ENCODE peak calls at places on chromosomes 12 and 14, in four cellular contexts. A, Y, H and K are unnamed samples.

GRCh38 chr12:45049912-45050318 is 984 bp downstream of the DBX2 start:
- DNase-seq in H (peak; percentile 31), Y (no peak), A (no peak), K (peak; percentile 0)

GRCh38 chr12:59734371-59734770 is 138.5 kb downstream of the SLC16A7 start:
- DNase-seq in A (no peak), H (no peak), Y (no peak), K (no peak)

GRCh38 chr12:22459872-22460490 is 84.4 kb downstream of the C2CD5 start:
- DNase-seq in A (peak; percentile 14), H (peak; percentile 79), Y (peak; percentile 54), K (peak; percentile 78)

GRCh38 chr12:125202421-125202820 is 137.2 kb downstream of the AACS start:
- DNase-seq in A (no peak), Y (no peak), H (no peak), K (no peak)

GRCh38 chr12:26940820-26941219 is 2.5 kb downstream of the FGFR1OP2 start:
- DNase-seq in H (no peak), A (no peak), Y (peak; percentile 15), K (peak; percentile 73)

GRCh38 chr14:57071639-57072038 is 197.1 kb downstream of the EXOC5 start:
- DNase-seq in H (peak; percentile 14), A (no peak), Y (no peak), K (no peak)

GRCh38 chr14:104118006-104118844 is 20.2 kb upstream of the KIF26A start:
- DNase-seq in H (no peak), A (peak; percentile 22), Y (no peak), K (no peak)

GRCh38 chr12:115255257-115255656 is 571.3 kb upstream of the TBX3 start:
- DNase-seq in Y (no peak), H (no peak), A (peak; percentile 51), K (no peak)

GRCh38 chr12:30138483-30138882 is 354.7 kb upstream of the TMTC1 start:
- DNase-seq in A (no peak), H (peak; percentile 71), Y (no peak), K (no peak)

GRCh38 chr12:65622056-65622455 is 202.2 kb upstream of the HMGA2 start:
- DNase-seq in Y (no peak), A (no peak), H (no peak), K (no peak)

GRCh38 chr12:43571885-43572284 is 19.9 kb upstream of the ADAMTS20 start:
- DNase-seq in H (no peak), A (no peak), Y (no peak), K (no peak)

GRCh38 chr12:52358575-52359350 is 8.5 kb downstream of the KRT85 start:
- DNase-seq in H (no peak), A (no peak), Y (no peak), K (no peak)

GRCh38 chr12:1913377-1914115 is 4.9 kb downstream of the CACNA2D4 start:
- DNase-seq in Y (no peak), H (no peak), A (peak; percentile 42), K (no peak)

GRCh38 chr14:61512026-61512425 is 183.3 kb upstream of the HIF1A start:
- DNase-seq in H (no peak), Y (no peak), A (no peak), K (peak; percentile 63)

GRCh38 chr12:117507547-117507946 is 146.1 kb upstream of the NOS1 start:
- DNase-seq in A (no peak), Y (no peak), H (no peak), K (no peak)

GRCh38 chr12:12350868-12351463 is 924 bp upstream of the MANSC1 start:
- DNase-seq in A (no peak), H (peak; percentile 64), Y (peak; percentile 26), K (no peak)

DNA sequence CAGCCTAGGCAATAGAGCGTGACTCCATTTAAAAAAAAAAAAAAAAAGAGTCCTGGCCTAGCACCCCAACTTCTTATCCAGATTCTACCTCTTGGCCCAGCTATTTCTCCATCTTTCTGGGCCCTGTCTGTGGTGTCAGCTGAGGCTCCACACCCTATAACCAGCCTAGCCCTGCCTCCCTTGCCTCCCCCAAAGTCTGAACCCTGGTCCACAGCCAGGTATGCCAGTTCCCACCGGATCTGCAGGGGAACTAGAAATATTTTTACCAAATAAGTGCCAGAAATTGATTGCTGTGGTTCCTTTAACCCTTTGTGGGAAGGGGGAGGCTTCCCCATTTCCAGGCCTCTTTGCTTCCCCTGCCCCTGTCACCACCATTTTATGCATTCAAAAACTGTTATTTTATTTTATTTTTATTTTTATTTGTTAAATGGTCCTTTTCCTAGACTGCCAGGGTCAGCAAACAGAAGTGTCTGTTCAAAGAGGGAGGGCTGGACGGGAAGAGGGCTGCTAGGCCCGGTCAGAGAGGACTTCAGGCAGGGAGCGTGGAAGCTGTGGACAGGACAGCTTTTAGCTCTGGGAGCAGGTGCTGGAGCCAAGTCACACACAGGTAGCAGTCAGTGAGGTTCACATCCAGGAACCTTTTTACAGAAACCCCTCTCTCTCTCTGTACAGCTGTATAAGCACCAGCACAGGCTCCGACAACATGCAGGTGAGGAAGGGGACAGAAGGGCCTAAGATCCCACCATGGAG is 23.2 kb downstream of the TTC9 start:
- DNase-seq in Y (no peak), A (no peak), H (no peak), K (no peak)
- H2AFZ ChIP-seq in Y (no peak overlapping the region), A (no peak overlapping the region), H (no peak overlapping the region), K (no peak overlapping the region)

DNA sequence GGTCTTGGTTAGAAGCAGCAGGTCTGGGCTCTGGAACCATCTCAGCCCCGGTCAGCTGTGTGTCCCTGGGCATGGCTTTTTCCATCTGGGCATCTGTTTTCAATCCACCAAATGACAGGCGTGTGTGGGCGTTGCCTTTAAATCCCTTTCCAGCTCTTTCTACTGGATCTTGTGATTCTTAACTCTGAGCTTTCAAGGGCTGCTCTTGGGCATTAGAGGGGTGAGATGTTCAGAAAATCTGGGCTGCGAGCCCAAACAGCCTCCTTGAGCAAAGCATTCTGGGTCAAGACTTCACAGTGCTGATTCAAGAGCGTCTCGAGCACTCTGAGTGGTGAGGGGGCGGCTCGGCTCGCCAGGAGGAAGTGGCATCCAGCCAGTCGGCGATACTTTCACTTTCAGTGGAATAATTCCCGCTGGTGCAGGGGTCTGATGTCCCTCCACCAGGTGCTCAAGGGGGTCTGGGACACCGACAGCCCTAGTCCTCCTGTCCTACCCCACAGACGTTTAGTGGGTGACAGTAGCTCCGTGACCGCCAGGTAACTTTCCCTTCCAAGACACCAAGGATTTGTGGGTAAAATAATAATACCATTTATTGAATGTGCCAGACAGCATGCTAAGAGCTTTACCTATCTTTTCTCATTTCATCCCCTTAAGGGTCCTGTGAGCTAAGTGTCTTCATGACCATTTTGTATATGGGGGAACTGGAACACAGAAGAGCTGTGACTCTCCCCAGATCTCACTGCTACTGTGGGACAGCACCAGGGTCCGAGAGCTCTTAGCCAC is 114.0 kb downstream of the PLXNC1 start:
- DNase-seq in H (no peak), Y (peak; percentile 96), A (peak; percentile 79), K (peak; percentile 99)
- H2AFZ ChIP-seq in H (no peak overlapping the region), Y (peak overlapping the region; percentile 93), A (peak overlapping the region; percentile 81), K (peak overlapping the region; percentile 84)

DNA sequence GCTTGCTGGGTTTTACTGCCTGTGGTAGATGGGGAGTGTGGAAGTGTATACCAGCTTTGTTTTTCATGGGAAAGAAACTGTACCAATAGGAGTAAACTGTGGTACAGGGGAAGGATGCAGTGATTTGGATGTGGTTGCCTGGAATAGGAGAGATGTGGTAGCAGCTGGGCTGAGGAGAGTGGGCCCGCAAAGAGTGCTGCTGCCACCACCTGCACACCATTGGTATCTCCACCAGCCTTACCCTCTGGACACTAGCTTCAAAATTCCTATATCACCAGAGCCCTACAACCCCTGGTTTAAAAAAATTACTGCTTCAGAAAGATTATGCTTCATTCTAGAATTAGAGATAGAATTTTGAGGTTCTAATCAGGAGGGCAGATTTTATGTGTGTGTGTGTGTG is 53.6 kb downstream of the AKAP6 start:
- DNase-seq in H (peak; percentile 64), Y (no peak), A (peak; percentile 34), K (peak; percentile 53)
- H2AFZ ChIP-seq in H (no peak overlapping the region), Y (no peak overlapping the region), A (peak overlapping the region; percentile 11), K (no peak overlapping the region)

GRCh38 chr12:116318738-116319050 is 41.2 kb upstream of the MED13L start:
- DNase-seq in H (no peak), Y (no peak), A (no peak), K (no peak)
- H2AFZ ChIP-seq in H (no peak overlapping the region), Y (peak overlapping the region; percentile 39), A (peak overlapping the region; percentile 14), K (peak overlapping the region; percentile 47)

GRCh38 chr12:67430708-67431335 is 161.7 kb downstream of the CAND1 start:
- DNase-seq in Y (no peak), H (no peak), A (no peak), K (peak; percentile 41)
- H2AFZ ChIP-seq in Y (no peak overlapping the region), H (no peak overlapping the region), A (no peak overlapping the region), K (peak overlapping the region; percentile 14)

DNA sequence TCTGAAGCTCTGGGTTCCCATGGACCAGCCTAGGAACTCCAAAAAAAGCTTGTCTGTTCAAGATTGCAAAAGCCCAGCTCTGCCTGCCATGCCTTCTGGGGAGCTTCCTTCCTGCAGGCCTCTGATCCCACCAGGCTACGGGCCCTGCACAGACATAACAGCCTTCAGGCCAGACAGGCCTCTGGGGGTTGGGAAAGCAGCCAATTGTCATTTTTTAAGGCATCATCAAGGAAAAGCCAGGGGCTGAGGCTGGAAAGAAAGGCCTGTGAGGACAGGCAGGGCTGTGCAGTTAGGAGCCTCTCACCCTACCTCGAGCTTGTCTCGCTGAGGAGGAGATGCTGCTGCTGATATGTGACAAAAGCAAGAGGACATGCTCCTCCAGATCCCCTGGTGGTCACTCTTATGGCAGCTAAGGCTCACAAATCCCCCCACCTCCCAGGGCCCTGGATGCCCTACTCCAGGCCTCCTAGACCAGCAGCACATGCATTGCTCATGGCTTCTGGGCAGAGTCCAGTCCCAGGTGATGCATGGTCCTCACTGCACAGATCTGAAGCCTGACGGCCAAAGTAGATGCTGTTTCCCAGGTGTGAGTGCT is 2.9 kb downstream of the TMEM229B start:
- DNase-seq in Y (no peak), H (no peak), A (no peak), K (no peak)
- H2AFZ ChIP-seq in Y (peak overlapping the region; percentile 33), H (no peak overlapping the region), A (no peak overlapping the region), K (no peak overlapping the region)